ENCODE peak calls at places on chromosome 12, in nine cellular contexts. V is choroid plexus epithelial cell; Q is activated CD4-positive, alpha-beta T cell treated with anti-CD3 and anti-CD28 coated beads, Interleukin-2, amount 10 ng/mL, durations not matched to agents 7 days and 5 days; Y is IMR-90; C is T-helper 2 cell; O is GM04504; D is stimulated activated CD8-positive, alpha-beta memory T cell treated with anti-CD3 and anti-CD28 coated beads, Interleukin-4, amount 100 ng/mL, for 1 hour; H is iPS DF 19.7; B is uterus. W is an unnamed sample.

GRCh38 chr12:111298583-111299436 is 70.1 kb downstream of the PHETA1 start:
- DNase-seq in D (no peak), Y (peak; percentile 31), Q (peak; percentile 45), C (peak; percentile 21), V (peak; percentile 71), O (peak; percentile 12), B (no peak), H (peak; percentile 40), W (no peak)

GRCh38 chr12:65025070-65025469 is 96.0 kb downstream of the WIF1 start:
- DNase-seq in C (no peak), Y (no peak), Q (no peak), O (no peak), H (no peak), V (no peak), B (no peak), D (no peak), W (no peak)

GRCh38 chr12:68109001-68109400 is 50.5 kb downstream of the IFNG start:
- DNase-seq in C (no peak), Y (no peak), B (no peak), D (no peak), V (no peak), O (no peak), Q (no peak), H (no peak), W (no peak)

GRCh38 chr12:104539063-104539462 is 82.3 kb downstream of the CHST11 start:
- DNase-seq in H (no peak), C (no peak), D (no peak), V (no peak), Q (no peak), B (no peak), Y (no peak), O (no peak), W (no peak)

GRCh38 chr12:124660846-124661245 is 93.4 kb upstream of the NCOR2 start:
- DNase-seq in V (no peak), Q (no peak), B (no peak), C (no peak), O (no peak), Y (no peak), D (no peak), H (no peak), W (no peak)

GRCh38 chr12:9391751-9392240 is 183.6 kb upstream of the PZP start:
- DNase-seq in H (no peak), C (no peak), B (no peak), V (no peak), D (no peak), O (no peak), Q (no peak), Y (no peak), W (no peak)

GRCh38 chr12:69466867-69467266 is 3.3 kb upstream of the FRS2 start:
- DNase-seq in B (no peak), D (no peak), V (no peak), Q (no peak), Y (no peak), C (no peak), H (no peak), O (no peak), W (no peak)

GRCh38 chr12:65881348-65881961 is 57.2 kb downstream of the HMGA2 start:
- DNase-seq in C (no peak), Q (no peak), V (peak; percentile 89), H (no peak), Y (peak; percentile 75), O (peak; percentile 63), D (no peak), B (peak; percentile 49), W (no peak)

GRCh38 chr12:6225630-6226001 is 25.4 kb downstream of the CD9 start:
- DNase-seq in O (no peak), B (no peak), Y (no peak), C (no peak), H (no peak), Q (no peak), D (no peak), V (no peak), W (no peak)

GRCh38 chr12:104938371-104938770 is 19.7 kb downstream of the SLC41A2 start:
- DNase-seq in O (no peak), V (peak; percentile 28), Q (no peak), H (no peak), B (no peak), Y (peak; percentile 30), C (peak; percentile 66), D (no peak), W (no peak)

GRCh38 chr12:48998497-48999353 is 450 bp downstream of the DDN start:
- DNase-seq in Q (no peak), B (no peak), H (no peak), Y (peak; percentile 30), O (no peak), D (no peak), V (no peak), C (peak; percentile 37), W (no peak)

GRCh38 chr12:57090456-57090855 is 1.5 kb downstream of the NAB2 start:
- DNase-seq in Q (no peak), O (no peak), C (no peak), V (no peak), D (no peak), Y (no peak), H (no peak), B (no peak), W (no peak)

GRCh38 chr12:110533607-110534006 is 31.5 kb downstream of the RAD9B start:
- DNase-seq in D (no peak), H (no peak), C (no peak), V (peak; percentile 71), Q (no peak), Y (peak; percentile 92), B (no peak), O (no peak), W (no peak)

GRCh38 chr12:120183211-120183631 is 11.3 kb downstream of the GCN1 start:
- DNase-seq in Q (no peak), C (no peak), D (no peak), O (no peak), Y (peak; percentile 50), B (no peak), H (no peak), V (peak; percentile 70), W (no peak)

GRCh38 chr12:108455706-108456105 is 59.4 kb upstream of the FICD start:
- DNase-seq in C (peak; percentile 2), Q (no peak), H (no peak), B (no peak), Y (no peak), D (no peak), O (no peak), V (no peak), W (no peak)

GRCh38 chr12:72017054-72017651 is 78.5 kb downstream of the TPH2 start:
- DNase-seq in D (no peak), V (peak; percentile 86), C (peak; percentile 67), B (peak; percentile 51), Q (peak; percentile 64), O (peak; percentile 40), H (peak; percentile 52), Y (peak; percentile 72), W (peak; percentile 15)